ENCODE peak calls at places on chromosomes 3 and 15, in eight cellular contexts. X is cardiac fibroblast, L is cardiac muscle cell, G is thoracic aorta, W is AG09309, F is tibial artery, Q is Panc1, C is astrocyte of the spinal cord. Z is an unnamed sample.

GRCh38 chr3:37849146-37849545 is 12.5 kb upstream of the CTDSPL start:
- DNase-seq in X (no peak), L (no peak), G (no peak), W (no peak), F (no peak), Q (no peak), C (no peak), Z (no peak)

GRCh38 chr15:59303641-59304433 is 68.8 kb downstream of the MYO1E start:
- DNase-seq in X (peak; percentile 76), L (peak; percentile 38), G (no peak), W (no peak), F (peak; percentile 2), Q (no peak), C (peak; percentile 56), Z (no peak)

GRCh38 chr3:54087581-54088410 is 34.6 kb upstream of the CACNA2D3 start:
- DNase-seq in X (no peak), L (peak; percentile 59), G (no peak), W (no peak), F (no peak), Q (no peak), C (no peak), Z (no peak)

GRCh38 chr15:31278544-31279220 is 48.0 kb upstream of the KLF13 start:
- DNase-seq in X (no peak), L (no peak), G (no peak), W (no peak), F (peak; percentile 56), Q (no peak), C (no peak), Z (no peak)

GRCh38 chr3:185862920-185863319 is 38.1 kb upstream of the IGF2BP2 start:
- DNase-seq in X (no peak), L (no peak), G (no peak), W (no peak), F (no peak), Q (no peak), C (no peak), Z (no peak)

GRCh38 chr15:44726568-44727461 is 9.5 kb upstream of the TRIM69 start:
- DNase-seq in X (peak; percentile 93), L (peak; percentile 95), G (no peak), W (peak; percentile 89), F (no peak), Q (peak; percentile 93), C (peak; percentile 95), Z (peak; percentile 93)

GRCh38 chr3:4981688-4982494 is 2.7 kb downstream of the BHLHE40 start:
- DNase-seq in X (peak; percentile 86), L (peak; percentile 81), G (no peak), W (no peak), F (no peak), Q (no peak), C (peak; percentile 83), Z (peak; percentile 79)

GRCh38 chr3:122794779-122795673 is at the start of gene SLC49A4:
- DNase-seq in X (peak; percentile 67), L (peak; percentile 81), G (peak; percentile 9), W (no peak), F (peak; percentile 85), Q (peak; percentile 20), C (peak; percentile 75), Z (peak; percentile 62)

GRCh38 chr15:58564967-58565366 is 133.2 kb downstream of the LIPC start:
- DNase-seq in X (no peak), L (no peak), G (no peak), W (no peak), F (no peak), Q (no peak), C (no peak), Z (no peak)

GRCh38 chr3:110625126-110625798 is 446.4 kb upstream of the NECTIN3 start:
- DNase-seq in X (no peak), L (peak; percentile 6), G (no peak), W (no peak), F (no peak), Q (no peak), C (no peak), Z (no peak)

DNA sequence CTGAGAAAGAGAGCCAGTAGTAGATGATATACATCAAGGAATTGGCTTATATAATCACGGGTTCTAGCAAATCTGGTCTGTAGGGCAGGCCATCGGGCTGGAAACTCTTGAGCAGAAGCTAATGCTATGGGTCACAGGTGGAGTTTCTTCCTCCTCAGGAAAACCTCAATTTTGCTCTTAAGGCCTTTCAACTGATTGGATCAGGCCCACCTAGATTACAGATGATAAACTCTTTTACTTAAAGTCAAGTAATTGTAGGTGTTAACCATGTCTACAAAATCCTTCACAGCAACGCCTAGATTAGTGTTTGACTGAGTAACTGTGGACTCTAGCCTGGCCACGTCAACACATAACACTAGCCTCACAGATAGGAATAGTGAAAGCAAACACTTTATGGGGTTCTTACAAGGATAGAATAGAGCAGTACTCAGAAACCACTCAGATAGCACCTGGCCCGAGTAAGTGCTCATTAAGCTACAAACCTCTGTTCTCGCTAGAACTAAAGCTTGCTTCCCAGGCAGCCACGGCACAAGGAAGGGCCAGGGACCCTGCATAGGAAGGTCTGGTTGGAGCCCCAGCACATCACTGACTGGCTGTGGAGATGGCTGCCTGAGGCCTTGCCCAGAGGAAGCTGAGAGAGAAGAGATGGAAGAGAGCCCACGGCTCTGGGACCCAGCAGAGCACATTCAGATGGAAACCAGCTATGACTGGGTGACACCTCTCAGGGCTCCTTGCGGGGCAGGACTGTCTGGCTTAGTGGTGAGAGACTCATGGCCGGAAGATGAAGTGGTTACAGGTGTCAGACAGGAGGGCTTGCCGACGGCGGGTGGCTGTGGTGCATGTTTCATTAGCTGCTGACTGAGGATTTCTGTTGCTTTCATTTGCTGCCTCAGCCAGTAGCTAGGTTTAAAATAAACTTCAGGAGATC is 202.5 kb upstream of the TLE3 start:
- DNase-seq in X (no peak), L (no peak), G (no peak), W (no peak), F (no peak), Q (no peak), C (no peak), Z (no peak)
- H3K4me3 ChIP-seq in X (no peak overlapping the region), L (no peak overlapping the region), G (no peak overlapping the region), W (no peak overlapping the region), F (no peak overlapping the region), Q (no peak overlapping the region), C (no peak overlapping the region), Z (no peak overlapping the region)

GRCh38 chr3:169699070-169699469 is 35.6 kb upstream of the MECOM start:
- DNase-seq in X (peak; percentile 10), L (peak; percentile 55), G (no peak), W (no peak), F (no peak), Q (no peak), C (no peak), Z (no peak)

GRCh38 chr3:169695051-169695450 is 31.5 kb upstream of the MECOM start:
- DNase-seq in X (peak; percentile 11), L (peak; percentile 65), G (no peak), W (no peak), F (no peak), Q (no peak), C (no peak), Z (no peak)

GRCh38 chr3:169700195-169700594 is 36.7 kb upstream of the MECOM start:
- DNase-seq in X (no peak), L (peak; percentile 4), G (no peak), W (no peak), F (no peak), Q (no peak), C (no peak), Z (no peak)

GRCh38 chr3:169701457-169701856 is 37.9 kb upstream of the MECOM start:
- DNase-seq in X (no peak), L (peak; percentile 36), G (no peak), W (no peak), F (no peak), Q (no peak), C (no peak), Z (no peak)

GRCh38 chr3:169699536-169700050 is 36.1 kb upstream of the MECOM start:
- DNase-seq in X (peak; percentile 64), L (peak; percentile 92), G (no peak), W (no peak), F (peak; percentile 88), Q (no peak), C (peak; percentile 88), Z (no peak)
- TF ChIP-seq CTCF in X (no peak), L (no peak), G (no peak), W (no peak), F (no peak), Q (no peak), C (no peak), Z (no peak)

GRCh38 chr3:127744216-127744815 is 71.6 kb downstream of the ABTB1 start:
- DNase-seq in X (no peak), L (no peak), G (no peak), W (no peak), F (no peak), Q (no peak), C (no peak), Z (peak; percentile 42)

GRCh38 chr3:127746400-127747057 is 73.8 kb downstream of the ABTB1 start:
- DNase-seq in X (no peak), L (no peak), G (no peak), W (no peak), F (no peak), Q (no peak), C (no peak), Z (no peak)

GRCh38 chr3:127745656-127746399 is 73.1 kb downstream of the ABTB1 start:
- DNase-seq in X (no peak), L (no peak), G (no peak), W (no peak), F (no peak), Q (no peak), C (no peak), Z (no peak)

GRCh38 chr3:127743676-127744075 is 70.9 kb downstream of the ABTB1 start:
- DNase-seq in X (no peak), L (no peak), G (no peak), W (no peak), F (no peak), Q (no peak), C (no peak), Z (no peak)

DNA sequence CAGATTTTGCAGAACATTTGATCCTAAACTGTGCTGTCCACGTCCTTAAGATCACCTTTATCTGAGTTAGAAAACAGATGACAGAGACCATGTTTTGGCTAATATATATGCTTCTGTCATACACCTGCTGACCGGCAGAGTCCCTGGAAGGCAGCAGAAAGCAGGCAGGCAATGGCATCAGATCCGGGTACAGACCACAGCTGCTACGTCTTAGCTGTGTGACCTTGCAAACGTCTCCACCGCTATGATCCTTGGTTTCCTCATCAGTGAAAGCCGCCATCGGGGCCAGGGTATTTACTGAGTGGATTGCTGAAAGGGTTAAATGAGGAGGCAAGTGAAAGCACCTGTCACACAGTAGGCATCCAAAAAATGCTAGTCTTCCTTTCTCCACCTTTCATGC is 72.1 kb downstream of the ABTB1 start:
- DNase-seq in X (no peak), L (no peak), G (no peak), W (no peak), F (no peak), Q (no peak), C (no peak), Z (no peak)
- H3K4me3 ChIP-seq in X (no peak overlapping the region), L (no peak overlapping the region), G (no peak overlapping the region), W (no peak overlapping the region), F (no peak overlapping the region), Q (no peak overlapping the region), C (no peak overlapping the region), Z (no peak overlapping the region)

DNA sequence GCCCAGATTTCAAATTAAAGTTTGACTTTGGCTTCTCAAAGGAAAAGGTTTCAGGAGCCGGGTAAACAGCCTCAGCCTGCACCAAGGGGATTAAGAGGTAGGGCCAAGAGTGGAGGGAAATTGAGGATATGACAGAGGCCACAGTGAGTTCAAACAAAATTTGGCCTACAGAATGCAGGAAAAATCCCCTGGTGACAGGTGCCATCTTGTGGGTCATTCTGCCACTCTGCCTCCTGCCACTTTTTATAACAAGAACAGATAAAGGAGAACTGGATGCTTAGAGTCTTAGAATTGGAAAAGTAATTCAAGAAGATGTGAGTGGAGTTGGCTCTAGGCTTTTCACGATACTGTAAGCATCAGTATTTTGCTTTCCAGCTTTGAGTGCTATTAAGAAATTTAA is 253.2 kb downstream of the NR2F2 start:
- DNase-seq in X (peak; percentile 6), L (no peak), G (no peak), W (no peak), F (no peak), Q (no peak), C (no peak), Z (no peak)
- TF ChIP-seq CTCF in X (no peak), L (no peak), G (no peak), W (no peak), F (no peak), Q (peak; percentile 35), C (no peak), Z (no peak)